ENCODE peak calls at places on chromosome 4, in four cellular contexts. R is AG04450, H is kidney, G is fibroblast of the aortic adventitia. K is an unnamed sample.

GRCh38 chr4:680565-680930 is 6.2 kb downstream of the MYL5 start:
- DNase-seq in R (no peak), H (peak; percentile 82), G (no peak), K (no peak)

GRCh38 chr4:137283737-137284136 is 248.6 kb downstream of the PCDH18 start:
- DNase-seq in R (no peak), H (no peak), G (peak; percentile 64), K (peak; percentile 49)

GRCh38 chr4:4875147-4875546 is 15.7 kb downstream of the MSX1 start:
- DNase-seq in R (no peak), H (no peak), G (no peak), K (no peak)

GRCh38 chr4:4227510-4228355 is 1.0 kb upstream of the OTOP1 start:
- DNase-seq in R (no peak), H (no peak), G (no peak), K (no peak)

GRCh38 chr4:174307694-174308093 is 24.0 kb downstream of the CEP44 start:
- DNase-seq in R (no peak), H (no peak), G (no peak), K (no peak)

GRCh38 chr4:184746532-184746870 is 12.6 kb upstream of the CENPU start:
- DNase-seq in R (peak; percentile 58), H (no peak), G (peak; percentile 98), K (peak; percentile 97)

GRCh38 chr4:52095374-52095773 is 44.3 kb downstream of the SPATA18 start:
- DNase-seq in R (no peak), H (no peak), G (no peak), K (no peak)

GRCh38 chr4:52160859-52161258 is 109.8 kb downstream of the SPATA18 start:
- DNase-seq in R (no peak), H (no peak), G (no peak), K (no peak)

GRCh38 chr4:81215936-81216335 is 914 bp upstream of the PRKG2 start:
- DNase-seq in R (no peak), H (no peak), G (no peak), K (no peak)

GRCh38 chr4:11732155-11732554 is 303.5 kb upstream of the HS3ST1 start:
- DNase-seq in R (no peak), H (no peak), G (no peak), K (no peak)

GRCh38 chr4:33940281-33940680 is 2304.0 kb downstream of the ARAP2 start:
- DNase-seq in R (no peak), H (no peak), G (peak; percentile 47), K (peak; percentile 45)

GRCh38 chr4:139814285-139815015 is 148.8 kb downstream of the MGST2 start:
- DNase-seq in R (no peak), H (no peak), G (peak; percentile 20), K (peak; percentile 48)

GRCh38 chr4:66837496-66837895 is 707.8 kb downstream of the CENPC start:
- DNase-seq in R (no peak), H (no peak), G (peak; percentile 34), K (no peak)

GRCh38 chr4:19832388-19832787 is 419.3 kb upstream of the SLIT2 start:
- DNase-seq in R (no peak), H (no peak), G (peak; percentile 46), K (peak; percentile 11)

GRCh38 chr4:115154826-115155225 is 41.4 kb upstream of the NDST4 start:
- DNase-seq in R (no peak), H (no peak), G (no peak), K (peak; percentile 58)

GRCh38 chr4:55491486-55491885 is 55.2 kb downstream of the CLOCK start:
- DNase-seq in R (no peak), H (no peak), G (peak; percentile 66), K (peak; percentile 73)

GRCh38 chr4:169005453-169006099 is 4.5 kb downstream of the CBR4 start:
- DNase-seq in R (no peak), H (no peak), G (peak; percentile 59), K (peak; percentile 29)

GRCh38 chr4:105767579-105767978 is 59.0 kb downstream of the GSTCD start:
- DNase-seq in R (no peak), H (no peak), G (no peak), K (no peak)

GRCh38 chr4:85477538-85477937 is 2.6 kb downstream of the ARHGAP24 start:
- DNase-seq in R (no peak), H (no peak), G (no peak), K (peak; percentile 44)

GRCh38 chr4:107037188-107037587 is 1.1 kb upstream of the DKK2 start:
- DNase-seq in R (no peak), H (peak; percentile 45), G (peak; percentile 33), K (peak; percentile 56)

GRCh38 chr4:185838104-185838452 is 26.1 kb upstream of the SORBS2 start:
- DNase-seq in R (no peak), H (no peak), G (no peak), K (no peak)

K was measured in AG10803.